ENCODE peak calls at places on chromosome 5, in four cellular contexts. One of them, this sample, is unnamed.

GRCh38 chr5:137753227-137753985 is 757 bp downstream of the HNRNPA0 start:
- DNase-seq in type B pancreatic cell: peak; percentile 72
- DNase-seq in NCI-H510A: no peak
- DNase-seq in H9: no peak
- DNase-seq in this sample: peak; percentile 92

GRCh38 chr5:178453224-178453623 is 137.0 kb downstream of the COL23A1 start:
- DNase-seq in type B pancreatic cell: peak; percentile 32
- DNase-seq in NCI-H510A: no peak
- DNase-seq in H9: no peak
- DNase-seq in this sample: no peak

GRCh38 chr5:11105706-11106105 is 344.7 kb upstream of the DAP start:
- DNase-seq in type B pancreatic cell: no peak
- DNase-seq in NCI-H510A: no peak
- DNase-seq in H9: no peak
- DNase-seq in this sample: no peak

GRCh38 chr5:168260353-168261211 is 30.9 kb upstream of the WWC1 start:
- DNase-seq in type B pancreatic cell: no peak
- DNase-seq in NCI-H510A: no peak
- DNase-seq in H9: no peak
- DNase-seq in this sample: no peak

GRCh38 chr5:139955616-139956283 is 87.3 kb downstream of the NRG2 start:
- DNase-seq in type B pancreatic cell: no peak
- DNase-seq in NCI-H510A: no peak
- DNase-seq in H9: peak; percentile 64
- DNase-seq in this sample: no peak

GRCh38 chr5:127515693-127516440 is 1.6 kb upstream of the PRRC1 start:
- DNase-seq in type B pancreatic cell: no peak
- DNase-seq in NCI-H510A: peak; percentile 33
- DNase-seq in H9: no peak
- DNase-seq in this sample: no peak

GRCh38 chr5:168120416-168121137 is 170.9 kb upstream of the WWC1 start:
- DNase-seq in type B pancreatic cell: no peak
- DNase-seq in NCI-H510A: no peak
- DNase-seq in H9: no peak
- DNase-seq in this sample: no peak

GRCh38 chr5:41414598-41414997 is 95.8 kb downstream of the PLCXD3 start:
- DNase-seq in type B pancreatic cell: no peak
- DNase-seq in NCI-H510A: no peak
- DNase-seq in H9: no peak
- DNase-seq in this sample: no peak

This sample was measured in mesenteric fat pad.